ENCODE peak calls at places on chromosomes 16 and 17, in seven cellular contexts. One of them, this sample, is unnamed. For H3K4me1 and H3K27me3, the result is how much of the 10 kb centered on the place peaks cover.

GRCh38 chr16:20798364-20798763 is 7.9 kb downstream of the ERI2 start:
- DNase-seq in effector memory CD4-positive, alpha-beta T cell: no peak
- DNase-seq in mesenchymal stem cell: no peak
- DNase-seq in small intestine: no peak
- DNase-seq in transverse colon: no peak
- DNase-seq in spleen: no peak
- DNase-seq in iPS DF 6.9: no peak
- DNase-seq in this sample: no peak

GRCh38 chr17:77211681-77212080 is 70.9 kb downstream of the SEC14L1 start:
- DNase-seq in transverse colon: no peak
- DNase-seq in effector memory CD4-positive, alpha-beta T cell: no peak
- DNase-seq in small intestine: no peak
- DNase-seq in mesenchymal stem cell: no peak
- DNase-seq in spleen: no peak
- DNase-seq in iPS DF 6.9: no peak
- DNase-seq in this sample: no peak

GRCh38 chr17:75084039-75084660 is 3.6 kb upstream of the SLC16A5 start:
- DNase-seq in mesenchymal stem cell: peak
- DNase-seq in spleen: no peak
- DNase-seq in iPS DF 6.9: no peak
- DNase-seq in effector memory CD4-positive, alpha-beta T cell: no peak
- DNase-seq in small intestine: peak
- DNase-seq in transverse colon: no peak
- DNase-seq in this sample: no peak

GRCh38 chr17:80364091-80364691 is 50.8 kb upstream of the ENDOV start:
- DNase-seq in iPS DF 6.9: no peak
- DNase-seq in transverse colon: no peak
- DNase-seq in mesenchymal stem cell: peak
- DNase-seq in spleen: peak
- DNase-seq in small intestine: no peak
- DNase-seq in effector memory CD4-positive, alpha-beta T cell: no peak
- DNase-seq in this sample: peak

GRCh38 chr17:72683506-72684404 is 408.7 kb downstream of the SLC39A11 start:
- DNase-seq in small intestine: peak
- DNase-seq in iPS DF 6.9: no peak
- DNase-seq in mesenchymal stem cell: peak
- DNase-seq in transverse colon: peak
- DNase-seq in spleen: no peak
- DNase-seq in effector memory CD4-positive, alpha-beta T cell: no peak
- DNase-seq in this sample: no peak

GRCh38 chr16:53668869-53669268 is 34.8 kb downstream of the RPGRIP1L start:
- DNase-seq in mesenchymal stem cell: no peak
- DNase-seq in small intestine: no peak
- DNase-seq in spleen: no peak
- DNase-seq in transverse colon: no peak
- DNase-seq in effector memory CD4-positive, alpha-beta T cell: no peak
- DNase-seq in iPS DF 6.9: no peak
- DNase-seq in this sample: no peak

GRCh38 chr17:61459968-61460718 is 7.9 kb downstream of the TBX4 start:
- DNase-seq in small intestine: no peak
- DNase-seq in transverse colon: no peak
- DNase-seq in spleen: no peak
- DNase-seq in mesenchymal stem cell: no peak
- DNase-seq in effector memory CD4-positive, alpha-beta T cell: no peak
- DNase-seq in iPS DF 6.9: no peak
- DNase-seq in this sample: no peak

GRCh38 chr16:80666378-80667257 is 125.8 kb downstream of the DYNLRB2 start:
- DNase-seq in mesenchymal stem cell: no peak
- DNase-seq in spleen: no peak
- DNase-seq in transverse colon: no peak
- DNase-seq in small intestine: no peak
- DNase-seq in effector memory CD4-positive, alpha-beta T cell: no peak
- DNase-seq in iPS DF 6.9: no peak
- DNase-seq in this sample: no peak

GRCh38 chr16:1776991-1777374 is 4.0 kb upstream of the MRPS34 start:
- DNase-seq in effector memory CD4-positive, alpha-beta T cell: no peak
- DNase-seq in iPS DF 6.9: no peak
- DNase-seq in spleen: no peak
- DNase-seq in small intestine: no peak
- DNase-seq in mesenchymal stem cell: no peak
- DNase-seq in transverse colon: no peak
- DNase-seq in this sample: no peak

GRCh38 chr17:72407336-72408121 is 286.7 kb downstream of the SOX9 start:
- DNase-seq in iPS DF 6.9: no peak
- DNase-seq in transverse colon: peak
- DNase-seq in effector memory CD4-positive, alpha-beta T cell: no peak
- DNase-seq in mesenchymal stem cell: peak
- DNase-seq in small intestine: peak
- DNase-seq in spleen: no peak
- DNase-seq in this sample: no peak

GRCh38 chr17:30821751-30822723 is 2.5 kb downstream of the CRLF3 start:
- DNase-seq in small intestine: no peak
- DNase-seq in spleen: no peak
- DNase-seq in mesenchymal stem cell: no peak
- DNase-seq in iPS DF 6.9: no peak
- DNase-seq in transverse colon: no peak
- DNase-seq in effector memory CD4-positive, alpha-beta T cell: no peak
- DNase-seq in this sample: no peak

GRCh38 chr17:78769200-78769773 is 12.8 kb downstream of the CYTH1 start:
- DNase-seq in iPS DF 6.9: no peak
- DNase-seq in effector memory CD4-positive, alpha-beta T cell: no peak
- DNase-seq in transverse colon: no peak
- DNase-seq in spleen: no peak
- DNase-seq in small intestine: no peak
- DNase-seq in mesenchymal stem cell: no peak
- DNase-seq in this sample: no peak

GRCh38 chr17:44345497-44346026 is 460 bp downstream of the GRN start:
- DNase-seq in effector memory CD4-positive, alpha-beta T cell: no peak
- DNase-seq in iPS DF 6.9: no peak
- DNase-seq in mesenchymal stem cell: peak
- DNase-seq in transverse colon: peak
- DNase-seq in small intestine: peak
- DNase-seq in spleen: peak
- DNase-seq in this sample: peak

GRCh38 chr16:85686912-85687591 is 1.7 kb downstream of the GINS2 start:
- DNase-seq in transverse colon: peak
- DNase-seq in effector memory CD4-positive, alpha-beta T cell: no peak
- DNase-seq in mesenchymal stem cell: no peak
- DNase-seq in small intestine: peak
- DNase-seq in spleen: peak
- DNase-seq in iPS DF 6.9: no peak
- DNase-seq in this sample: no peak
- H3K4me3 ChIP-seq in transverse colon: no peak
- H3K4me3 ChIP-seq in effector memory CD4-positive, alpha-beta T cell: no peak
- H3K4me3 ChIP-seq in mesenchymal stem cell: no peak
- H3K4me3 ChIP-seq in small intestine: no peak
- H3K4me3 ChIP-seq in spleen: no peak
- H3K4me3 ChIP-seq in iPS DF 6.9: no peak
- H3K4me3 ChIP-seq in this sample: peak

GRCh38 chr17:6532441-6532885 is 23.9 kb downstream of the PITPNM3 start:
- DNase-seq in spleen: no peak
- DNase-seq in iPS DF 6.9: no peak
- DNase-seq in effector memory CD4-positive, alpha-beta T cell: no peak
- DNase-seq in mesenchymal stem cell: no peak
- DNase-seq in small intestine: no peak
- DNase-seq in transverse colon: no peak
- DNase-seq in this sample: no peak
- H3K4me1 ChIP-seq in spleen: under half
- H3K4me1 ChIP-seq in iPS DF 6.9: under half
- H3K4me1 ChIP-seq in effector memory CD4-positive, alpha-beta T cell: under half
- H3K4me1 ChIP-seq in mesenchymal stem cell: under half
- H3K4me1 ChIP-seq in small intestine: under half
- H3K4me1 ChIP-seq in transverse colon: under half
- H3K4me1 ChIP-seq in this sample: under half

GRCh38 chr16:86893513-86893912 is 315.2 kb downstream of the FOXL1 start:
- DNase-seq in effector memory CD4-positive, alpha-beta T cell: no peak
- DNase-seq in mesenchymal stem cell: no peak
- DNase-seq in small intestine: peak
- DNase-seq in transverse colon: no peak
- DNase-seq in iPS DF 6.9: no peak
- DNase-seq in spleen: peak
- DNase-seq in this sample: no peak

GRCh38 chr16:86894925-86895324 is 316.6 kb downstream of the FOXL1 start:
- DNase-seq in iPS DF 6.9: no peak
- DNase-seq in spleen: no peak
- DNase-seq in mesenchymal stem cell: no peak
- DNase-seq in transverse colon: no peak
- DNase-seq in small intestine: no peak
- DNase-seq in effector memory CD4-positive, alpha-beta T cell: no peak
- DNase-seq in this sample: no peak

GRCh38 chr16:86894168-86894567 is 315.8 kb downstream of the FOXL1 start:
- DNase-seq in transverse colon: no peak
- DNase-seq in iPS DF 6.9: no peak
- DNase-seq in effector memory CD4-positive, alpha-beta T cell: no peak
- DNase-seq in small intestine: no peak
- DNase-seq in mesenchymal stem cell: no peak
- DNase-seq in spleen: no peak
- DNase-seq in this sample: no peak

GRCh38 chr16:86891121-86891520 is 312.8 kb downstream of the FOXL1 start:
- DNase-seq in transverse colon: no peak
- DNase-seq in spleen: no peak
- DNase-seq in mesenchymal stem cell: no peak
- DNase-seq in small intestine: no peak
- DNase-seq in effector memory CD4-positive, alpha-beta T cell: no peak
- DNase-seq in iPS DF 6.9: no peak
- DNase-seq in this sample: no peak

GRCh38 chr16:86892509-86892908 is 314.2 kb downstream of the FOXL1 start:
- DNase-seq in iPS DF 6.9: no peak
- DNase-seq in mesenchymal stem cell: no peak
- DNase-seq in small intestine: no peak
- DNase-seq in transverse colon: no peak
- DNase-seq in spleen: no peak
- DNase-seq in effector memory CD4-positive, alpha-beta T cell: no peak
- DNase-seq in this sample: no peak
- H3K27me3 ChIP-seq in iPS DF 6.9: under half
- H3K27me3 ChIP-seq in mesenchymal stem cell: under half
- H3K27me3 ChIP-seq in small intestine: under half
- H3K27me3 ChIP-seq in transverse colon: under half
- H3K27me3 ChIP-seq in spleen: under half
- H3K27me3 ChIP-seq in effector memory CD4-positive, alpha-beta T cell: under half
- H3K27me3 ChIP-seq in this sample: under half

DNA sequence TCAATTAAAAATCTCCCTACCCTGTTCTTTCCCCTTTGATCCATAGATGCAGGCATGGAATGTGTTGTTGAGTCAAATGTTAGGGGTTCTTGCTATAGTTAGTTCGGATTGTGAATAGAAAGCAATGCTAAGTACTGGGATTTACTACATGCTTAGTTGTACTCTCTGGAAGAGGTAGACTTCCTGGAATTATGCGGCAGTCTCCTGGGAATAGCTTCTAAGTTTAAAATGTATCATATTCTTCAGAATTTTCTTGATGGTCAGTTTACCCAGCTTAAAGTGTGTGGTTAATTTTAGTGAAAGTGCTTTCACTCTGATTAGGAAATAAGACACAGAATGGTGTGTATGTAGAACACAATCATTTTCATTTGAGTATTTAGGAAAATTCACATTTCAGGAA is 3.5 kb downstream of the CLTC start:
- DNase-seq in iPS DF 6.9: no peak
- DNase-seq in mesenchymal stem cell: no peak
- DNase-seq in small intestine: no peak
- DNase-seq in transverse colon: no peak
- DNase-seq in spleen: no peak
- DNase-seq in effector memory CD4-positive, alpha-beta T cell: no peak
- DNase-seq in this sample: no peak
- H3K4me3 ChIP-seq in iPS DF 6.9: no peak
- H3K4me3 ChIP-seq in mesenchymal stem cell: no peak
- H3K4me3 ChIP-seq in small intestine: no peak
- H3K4me3 ChIP-seq in transverse colon: peak
- H3K4me3 ChIP-seq in spleen: no peak
- H3K4me3 ChIP-seq in effector memory CD4-positive, alpha-beta T cell: no peak
- H3K4me3 ChIP-seq in this sample: peak